ENCODE peak calls at places on chromosome 1, in eight cellular contexts. U is Panc1, Q is endothelial cell of umbilical vein, C is tibial artery, A is ovary, P is epithelial cell of esophagus, E is progenitor cell of endocrine pancreas, Y is pancreas. R is an unnamed sample.

GRCh38 chr1:63914241-63914640 is 140.4 kb downstream of the ROR1 start:
- DNase-seq in U (no peak), Q (no peak), C (no peak), A (no peak), P (peak; percentile 28), E (no peak), Y (no peak), R (no peak)

GRCh38 chr1:85049735-85050166 is 1.5 kb upstream of the MCOLN3 start:
- DNase-seq in U (no peak), Q (no peak), C (no peak), A (no peak), P (no peak), E (no peak), Y (no peak), R (no peak)

GRCh38 chr1:174021611-174022079 is 512 bp downstream of the RC3H1 start:
- DNase-seq in U (no peak), Q (peak; percentile 68), C (peak; percentile 39), A (peak; percentile 68), P (peak; percentile 36), E (peak; percentile 47), Y (peak; percentile 50), R (no peak)

GRCh38 chr1:234607091-234608025 is 2.6 kb downstream of the IRF2BP2 start:
- DNase-seq in U (no peak), Q (peak; percentile 52), C (no peak), A (peak; percentile 54), P (peak; percentile 39), E (no peak), Y (peak; percentile 53), R (no peak)

GRCh38 chr1:171420810-171421209 is 64.5 kb upstream of the PRRC2C start:
- DNase-seq in U (no peak), Q (no peak), C (no peak), A (no peak), P (peak; percentile 82), E (no peak), Y (no peak), R (no peak)

GRCh38 chr1:228071839-228072657 is 10.5 kb upstream of the ARF1 start:
- DNase-seq in U (no peak), Q (no peak), C (peak; percentile 1), A (no peak), P (no peak), E (no peak), Y (no peak), R (no peak)

GRCh38 chr1:110060034-110060661 is 10.3 kb downstream of the ALX3 start:
- DNase-seq in U (peak; percentile 28), Q (peak; percentile 22), C (no peak), A (no peak), P (peak; percentile 45), E (peak; percentile 35), Y (no peak), R (no peak)

GRCh38 chr1:3896396-3897000 is 3.6 kb downstream of the C1orf174 start:
- DNase-seq in U (no peak), Q (no peak), C (no peak), A (no peak), P (no peak), E (no peak), Y (no peak), R (no peak)

GRCh38 chr1:19032701-19033515 is 76.4 kb upstream of the IFFO2 start:
- DNase-seq in U (no peak), Q (no peak), C (no peak), A (no peak), P (no peak), E (no peak), Y (no peak), R (no peak)

GRCh38 chr1:55868026-55868425 is 652.9 kb upstream of the USP24 start:
- DNase-seq in U (no peak), Q (peak; percentile 6), C (no peak), A (no peak), P (no peak), E (no peak), Y (no peak), R (no peak)

GRCh38 chr1:105462308-105462707 is 1594.2 kb upstream of the PRMT6 start:
- DNase-seq in U (no peak), Q (no peak), C (no peak), A (no peak), P (no peak), E (no peak), Y (no peak), R (no peak)
- TF ChIP-seq CTCF in U (no peak), Q (no peak), C (no peak), A (no peak), P (no peak), E (peak; percentile 20), Y (no peak), R (no peak)

GRCh38 chr1:192363177-192363576 is 46.4 kb downstream of the RGS21 start:
- DNase-seq in U (no peak), Q (no peak), C (no peak), A (no peak), P (peak; percentile 15), E (no peak), Y (no peak), R (no peak)
- TF ChIP-seq CTCF in U (no peak), Q (no peak), C (no peak), A (no peak), P (peak; percentile 16), E (peak; percentile 18), Y (no peak), R (no peak)

DNA sequence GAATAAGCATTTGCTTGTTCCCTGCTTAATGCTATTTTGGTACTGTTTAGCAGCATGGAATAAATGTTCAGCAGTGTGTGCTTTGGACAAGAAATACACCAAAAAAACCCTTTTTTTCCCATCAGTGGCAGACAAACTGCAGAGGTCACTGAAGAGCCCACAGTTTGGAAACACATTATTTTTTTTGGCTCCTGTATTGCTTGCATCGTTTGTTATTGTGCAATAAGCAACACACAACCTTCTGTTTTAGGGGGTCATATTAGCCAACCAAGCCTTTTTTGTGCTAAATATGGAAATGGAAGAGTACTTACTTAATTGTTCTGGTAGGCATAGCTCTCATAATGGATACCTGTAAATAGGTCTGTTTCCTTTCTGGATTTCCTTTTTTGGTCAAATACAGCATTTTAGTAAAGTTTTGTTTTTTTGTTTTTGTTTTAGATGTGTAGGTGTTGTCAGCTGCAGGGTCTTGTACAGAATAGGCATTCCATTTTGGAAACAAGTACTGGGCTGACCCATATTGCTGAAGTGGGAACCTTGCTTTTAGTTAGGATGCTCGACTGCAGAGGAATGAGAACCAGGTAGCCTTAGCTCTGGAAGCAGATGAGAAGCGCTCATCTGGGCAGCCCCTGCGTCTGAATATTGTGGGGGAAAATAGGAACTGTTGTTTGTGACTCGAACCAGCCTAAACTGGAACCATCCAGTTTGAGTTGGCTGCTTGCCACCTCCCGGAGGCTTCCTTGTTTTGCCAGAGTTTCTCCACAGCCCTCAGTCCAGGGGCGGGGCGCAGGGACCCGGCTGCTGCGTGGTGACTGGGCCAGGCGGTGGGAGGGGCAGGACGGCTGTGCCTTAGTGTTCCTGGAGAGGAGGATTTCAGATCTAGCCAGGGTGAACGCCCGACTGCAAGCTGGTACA is 38.5 kb downstream of the SPEN start:
- DNase-seq in U (peak; percentile 55), Q (peak; percentile 97), C (peak; percentile 99), A (peak; percentile 99), P (peak; percentile 93), E (peak; percentile 78), Y (peak; percentile 98), R (peak; percentile 83)
- TF ChIP-seq CTCF in U (no peak), Q (no peak), C (no peak), A (peak; percentile 57), P (no peak), E (no peak), Y (no peak), R (peak; percentile 52)

DNA sequence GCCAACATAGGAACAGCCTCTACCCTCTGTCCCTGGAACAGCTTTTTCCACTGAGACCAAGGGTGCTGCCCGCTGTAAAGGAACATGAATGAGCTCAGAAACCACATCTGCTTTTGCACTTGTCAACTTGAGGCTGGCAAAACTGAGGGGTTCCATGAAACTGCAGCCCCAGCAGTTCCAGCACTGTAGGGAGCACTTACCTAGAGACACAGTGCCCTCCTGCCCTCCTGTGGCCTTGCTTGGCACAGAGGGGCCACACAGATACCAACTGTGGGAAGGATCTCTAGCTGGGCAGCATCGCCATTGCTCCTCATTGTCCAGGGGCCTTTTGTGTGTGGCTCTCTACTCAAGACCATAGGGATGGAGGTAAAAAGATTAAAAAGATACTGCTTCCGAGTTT is 51.6 kb downstream of the ITPKB start:
- DNase-seq in U (no peak), Q (no peak), C (no peak), A (peak; percentile 6), P (no peak), E (no peak), Y (no peak), R (no peak)
- TF ChIP-seq CTCF in U (no peak), Q (no peak), C (no peak), A (no peak), P (peak; percentile 4), E (no peak), Y (no peak), R (no peak)

GRCh38 chr1:40626383-40626770 is 39.1 kb downstream of the RIMS3 start:
- DNase-seq in U (no peak), Q (no peak), C (no peak), A (no peak), P (no peak), E (no peak), Y (no peak), R (no peak)

GRCh38 chr1:40628903-40629292 is 36.6 kb downstream of the RIMS3 start:
- DNase-seq in U (no peak), Q (no peak), C (no peak), A (no peak), P (peak; percentile 67), E (no peak), Y (no peak), R (no peak)

GRCh38 chr1:40627987-40628902 is 37.2 kb downstream of the RIMS3 start:
- DNase-seq in U (no peak), Q (no peak), C (no peak), A (no peak), P (peak; percentile 65), E (no peak), Y (no peak), R (no peak)

GRCh38 chr1:40633563-40634376 is 31.7 kb downstream of the RIMS3 start:
- DNase-seq in U (no peak), Q (no peak), C (peak; percentile 31), A (peak; percentile 78), P (no peak), E (no peak), Y (no peak), R (no peak)

GRCh38 chr1:40630488-40631223 is 34.8 kb downstream of the RIMS3 start:
- DNase-seq in U (no peak), Q (peak; percentile 51), C (no peak), A (no peak), P (peak; percentile 53), E (peak; percentile 37), Y (no peak), R (no peak)
- TF ChIP-seq CTCF in U (peak; percentile 72), Q (peak; percentile 62), C (peak; percentile 47), A (no peak), P (peak; percentile 57), E (peak; percentile 66), Y (peak; percentile 9), R (peak; percentile 25)

DNA sequence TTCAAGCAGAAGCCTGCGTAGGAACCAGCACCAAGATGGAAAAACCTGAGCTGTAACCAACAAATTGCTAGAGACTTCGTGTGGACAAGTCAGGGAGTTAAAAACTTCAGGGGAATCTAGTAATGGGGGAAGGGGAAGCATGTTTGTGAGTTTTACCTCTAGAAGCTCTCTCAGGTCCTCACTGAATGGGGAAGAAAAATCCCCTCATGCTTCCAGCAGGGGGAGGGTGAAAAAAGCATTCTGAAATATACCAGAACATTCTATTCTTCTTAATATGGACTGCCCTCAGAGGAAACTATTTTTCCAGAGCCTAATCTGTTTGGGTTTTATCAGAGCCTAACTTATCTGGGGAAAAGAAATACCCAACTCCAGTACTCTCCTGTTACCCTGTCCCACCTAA is 28.6 kb downstream of the GNG12 start:
- DNase-seq in U (no peak), Q (no peak), C (no peak), A (no peak), P (no peak), E (no peak), Y (no peak), R (no peak)
- TF ChIP-seq CTCF in U (peak; percentile 4), Q (no peak), C (no peak), A (no peak), P (no peak), E (peak; percentile 24), Y (no peak), R (no peak)